ENCODE peak calls at places on chromosome 15, in nine cellular contexts. A is left colon, Z is NCI-H1092, C is amygdala, K is heart right ventricle, S is mesendoderm, W is A549, E is SW480, D is ovary. R is an unnamed sample.

GRCh38 chr15:53448215-53449001 is 311.1 kb downstream of the WDR72 start:
- DNase-seq in A (no peak), Z (no peak), C (no peak), K (no peak), S (peak), W (no peak), E (no peak), D (no peak), R (no peak)

GRCh38 chr15:78638658-78639314 is 2.2 kb downstream of the CHRNB4 start:
- DNase-seq in A (peak), Z (peak), C (no peak), K (no peak), S (peak), W (peak), E (peak), D (no peak), R (peak)

GRCh38 chr15:57662091-57662744 is 44.3 kb upstream of the POLR2M start:
- DNase-seq in A (peak), Z (no peak), C (no peak), K (no peak), S (no peak), W (no peak), E (no peak), D (no peak), R (no peak)

GRCh38 chr15:31307270-31308184 is 19.1 kb upstream of the KLF13 start:
- DNase-seq in A (no peak), Z (no peak), C (no peak), K (no peak), S (no peak), W (no peak), E (no peak), D (no peak), R (no peak)

GRCh38 chr15:66115568-66116206 is 137.9 kb downstream of the MEGF11 start:
- DNase-seq in A (peak), Z (no peak), C (no peak), K (no peak), S (peak), W (no peak), E (peak), D (no peak), R (peak)

GRCh38 chr15:38587214-38587613 is 22.6 kb upstream of the RASGRP1 start:
- DNase-seq in A (no peak), Z (no peak), C (no peak), K (no peak), S (no peak), W (no peak), E (no peak), D (no peak), R (no peak)

GRCh38 chr15:80958818-80959495 is 30.7 kb downstream of the MESD start:
- DNase-seq in A (no peak), Z (no peak), C (no peak), K (no peak), S (no peak), W (no peak), E (no peak), D (no peak), R (no peak)

GRCh38 chr15:77568960-77569646 is 63.6 kb downstream of the LINGO1 start:
- DNase-seq in A (no peak), Z (peak), C (no peak), K (no peak), S (no peak), W (no peak), E (no peak), D (peak), R (no peak)

GRCh38 chr15:65603134-65603533 is 7.8 kb downstream of the INTS14 start:
- DNase-seq in A (no peak), Z (no peak), C (no peak), K (no peak), S (no peak), W (no peak), E (no peak), D (no peak), R (no peak)

GRCh38 chr15:64521201-64521600 is 60.8 kb downstream of the ZNF609 start:
- DNase-seq in A (no peak), Z (no peak), C (no peak), K (no peak), S (no peak), W (no peak), E (no peak), D (no peak), R (no peak)

GRCh38 chr15:95174281-95174680 is 942.9 kb downstream of the MCTP2 start:
- DNase-seq in A (no peak), Z (no peak), C (no peak), K (no peak), S (no peak), W (no peak), E (no peak), D (no peak), R (no peak)

GRCh38 chr15:81886586-81886985 is 159.2 kb downstream of the MEX3B start:
- DNase-seq in A (no peak), Z (no peak), C (no peak), K (no peak), S (no peak), W (no peak), E (no peak), D (no peak), R (no peak)

GRCh38 chr15:94631608-94632007 is 400.2 kb downstream of the MCTP2 start:
- DNase-seq in A (no peak), Z (no peak), C (no peak), K (no peak), S (no peak), W (no peak), E (no peak), D (no peak), R (no peak)

GRCh38 chr15:42511010-42511396 is 15.6 kb downstream of the SNAP23 start:
- DNase-seq in A (no peak), Z (no peak), C (no peak), K (no peak), S (no peak), W (no peak), E (no peak), D (no peak), R (no peak)

GRCh38 chr15:36612063-36612788 is 32.8 kb downstream of the CDIN1 start:
- DNase-seq in A (no peak), Z (no peak), C (no peak), K (no peak), S (peak), W (peak), E (no peak), D (no peak), R (no peak)

GRCh38 chr15:39680868-39681267 is 100.0 kb downstream of the THBS1 start:
- DNase-seq in A (no peak), Z (no peak), C (no peak), K (no peak), S (no peak), W (no peak), E (no peak), D (no peak), R (no peak)

GRCh38 chr15:96457852-96458251 is 127.4 kb downstream of the NR2F2 start:
- DNase-seq in A (no peak), Z (no peak), C (no peak), K (no peak), S (no peak), W (no peak), E (no peak), D (no peak), R (no peak)

GRCh38 chr15:34810455-34811146 is 15.3 kb upstream of the ACTC1 start:
- DNase-seq in A (no peak), Z (no peak), C (no peak), K (no peak), S (peak), W (peak), E (no peak), D (no peak), R (no peak)

GRCh38 chr15:92439311-92439710 is 45.6 kb downstream of the ST8SIA2 start:
- DNase-seq in A (no peak), Z (no peak), C (no peak), K (no peak), S (no peak), W (no peak), E (no peak), D (no peak), R (no peak)

GRCh38 chr15:51368751-51369450 is 27.4 kb downstream of the GLDN start:
- DNase-seq in A (no peak), Z (no peak), C (no peak), K (no peak), S (no peak), W (peak), E (no peak), D (no peak), R (no peak)

GRCh38 chr15:87736921-87737389 is 519.6 kb downstream of the NTRK3 start:
- DNase-seq in A (no peak), Z (no peak), C (no peak), K (no peak), S (no peak), W (no peak), E (no peak), D (no peak), R (no peak)

GRCh38 chr15:80151148-80151547 is 1.7 kb upstream of the FAH start:
- DNase-seq in A (no peak), Z (no peak), C (no peak), K (no peak), S (no peak), W (no peak), E (no peak), D (no peak), R (no peak)

GRCh38 chr15:79168922-79169322 is 78.3 kb upstream of the RASGRF1 start:
- DNase-seq in A (no peak), Z (peak), C (no peak), K (peak), S (peak), W (peak), E (peak), D (no peak), R (no peak)

GRCh38 chr15:99403597-99403996 is 152.3 kb downstream of the LRRC28 start:
- DNase-seq in A (no peak), Z (no peak), C (no peak), K (no peak), S (no peak), W (no peak), E (peak), D (no peak), R (no peak)

GRCh38 chr15:57036352-57036751 is 117.9 kb downstream of the TCF12 start:
- DNase-seq in A (no peak), Z (no peak), C (no peak), K (no peak), S (peak), W (no peak), E (no peak), D (no peak), R (no peak)

GRCh38 chr15:80645494-80646065 is 49.5 kb upstream of the ABHD17C start:
- DNase-seq in A (no peak), Z (no peak), C (no peak), K (no peak), S (no peak), W (no peak), E (no peak), D (no peak), R (no peak)

GRCh38 chr15:100598655-100599054 is 3.3 kb downstream of the LINS1 start:
- DNase-seq in A (no peak), Z (no peak), C (no peak), K (no peak), S (no peak), W (no peak), E (no peak), D (no peak), R (no peak)

GRCh38 chr15:49036650-49037545 is 9.3 kb downstream of the SECISBP2L start:
- DNase-seq in A (no peak), Z (no peak), C (no peak), K (no peak), S (no peak), W (no peak), E (peak), D (no peak), R (no peak)

GRCh38 chr15:88127477-88127799 is 129.1 kb downstream of the NTRK3 start:
- DNase-seq in A (no peak), Z (no peak), C (no peak), K (no peak), S (no peak), W (no peak), E (no peak), D (no peak), R (no peak)

GRCh38 chr15:63858881-63859280 is 25.1 kb upstream of the HERC1 start:
- DNase-seq in A (no peak), Z (no peak), C (no peak), K (no peak), S (peak), W (no peak), E (no peak), D (no peak), R (no peak)

GRCh38 chr15:93298901-93299300 is 209.9 kb upstream of the RGMA start:
- DNase-seq in A (no peak), Z (no peak), C (no peak), K (no peak), S (no peak), W (no peak), E (no peak), D (no peak), R (no peak)

GRCh38 chr15:86915811-86916331 is 836.2 kb downstream of the AGBL1 start:
- DNase-seq in A (no peak), Z (no peak), C (no peak), K (no peak), S (peak), W (peak), E (peak), D (no peak), R (no peak)

GRCh38 chr15:88243895-88244787 is 12.4 kb downstream of the NTRK3 start:
- DNase-seq in A (no peak), Z (no peak), C (no peak), K (no peak), S (peak), W (peak), E (no peak), D (no peak), R (no peak)

GRCh38 chr15:41734079-41734478 is 40.2 kb upstream of the MAPKBP1 start:
- DNase-seq in A (no peak), Z (no peak), C (no peak), K (no peak), S (no peak), W (no peak), E (no peak), D (no peak), R (no peak)

GRCh38 chr15:24269166-24269571 is 406.4 kb upstream of the NPAP1 start:
- DNase-seq in A (peak), Z (no peak), C (no peak), K (no peak), S (peak), W (no peak), E (no peak), D (no peak), R (no peak)

GRCh38 chr15:59515190-59515589 is 77.2 kb downstream of the FAM81A start:
- DNase-seq in A (no peak), Z (no peak), C (no peak), K (no peak), S (no peak), W (no peak), E (no peak), D (no peak), R (no peak)

GRCh38 chr15:32990071-32990470 is 204.4 kb downstream of the FMN1 start:
- DNase-seq in A (no peak), Z (no peak), C (no peak), K (no peak), S (no peak), W (no peak), E (no peak), D (no peak), R (no peak)

GRCh38 chr15:85828869-85829268 is 34.1 kb upstream of the KLHL25 start:
- DNase-seq in A (no peak), Z (no peak), C (no peak), K (no peak), S (peak), W (no peak), E (no peak), D (no peak), R (no peak)

GRCh38 chr15:43440721-43441281 is 52.2 kb downstream of the TP53BP1 start:
- DNase-seq in A (no peak), Z (no peak), C (no peak), K (no peak), S (peak), W (peak), E (peak), D (no peak), R (no peak)

GRCh38 chr15:57391537-57391936 is 15.2 kb downstream of the CGNL1 start:
- DNase-seq in A (no peak), Z (no peak), C (no peak), K (no peak), S (no peak), W (no peak), E (no peak), D (no peak), R (no peak)

R was measured in T follicular helper cell.